ENCODE peak calls at places on chromosome 3, in ten cellular contexts. One of them, this sample, is unnamed.

GRCh38 chr3:153740109-153740508 is 381.1 kb upstream of the ARHGEF26 start:
- DNase-seq in sigmoid colon: no peak
- DNase-seq in stomach: no peak
- DNase-seq in testis: no peak
- DNase-seq in IMR-90: no peak
- DNase-seq in body of pancreas: no peak
- DNase-seq in A549: no peak
- DNase-seq in uterus: no peak
- DNase-seq in ovary: no peak
- DNase-seq in heart left ventricle: no peak
- DNase-seq in this sample: no peak

GRCh38 chr3:194203482-194204035 is 67.6 kb downstream of the HES1 start:
- DNase-seq in sigmoid colon: no peak
- DNase-seq in stomach: no peak
- DNase-seq in testis: no peak
- DNase-seq in IMR-90: no peak
- DNase-seq in body of pancreas: no peak
- DNase-seq in A549: no peak
- DNase-seq in uterus: no peak
- DNase-seq in ovary: no peak
- DNase-seq in heart left ventricle: no peak
- DNase-seq in this sample: no peak

GRCh38 chr3:127456471-127457093 is 134.0 kb downstream of the TPRA1 start:
- DNase-seq in sigmoid colon: peak; percentile 60
- DNase-seq in stomach: peak; percentile 67
- DNase-seq in testis: no peak
- DNase-seq in IMR-90: peak; percentile 63
- DNase-seq in body of pancreas: peak; percentile 20
- DNase-seq in A549: no peak
- DNase-seq in uterus: no peak
- DNase-seq in ovary: peak; percentile 31
- DNase-seq in heart left ventricle: peak; percentile 47
- DNase-seq in this sample: no peak

GRCh38 chr3:194296832-194297666 is 54.1 kb downstream of the CPN2 start:
- DNase-seq in sigmoid colon: peak; percentile 68
- DNase-seq in stomach: no peak
- DNase-seq in testis: peak; percentile 71
- DNase-seq in IMR-90: no peak
- DNase-seq in body of pancreas: peak; percentile 78
- DNase-seq in A549: no peak
- DNase-seq in uterus: no peak
- DNase-seq in ovary: peak; percentile 80
- DNase-seq in heart left ventricle: no peak
- DNase-seq in this sample: peak; percentile 32

GRCh38 chr3:72423643-72424042 is 424.6 kb downstream of the SHQ1 start:
- DNase-seq in sigmoid colon: no peak
- DNase-seq in stomach: no peak
- DNase-seq in testis: no peak
- DNase-seq in IMR-90: no peak
- DNase-seq in body of pancreas: no peak
- DNase-seq in A549: no peak
- DNase-seq in uterus: no peak
- DNase-seq in ovary: no peak
- DNase-seq in heart left ventricle: no peak
- DNase-seq in this sample: no peak

GRCh38 chr3:177110308-177111254 is 86.7 kb downstream of the TBL1XR1 start:
- DNase-seq in sigmoid colon: no peak
- DNase-seq in stomach: no peak
- DNase-seq in testis: no peak
- DNase-seq in IMR-90: no peak
- DNase-seq in body of pancreas: no peak
- DNase-seq in A549: no peak
- DNase-seq in uterus: no peak
- DNase-seq in ovary: no peak
- DNase-seq in heart left ventricle: no peak
- DNase-seq in this sample: no peak

GRCh38 chr3:141262306-141262705 is 30.7 kb downstream of the PXYLP1 start:
- DNase-seq in sigmoid colon: no peak
- DNase-seq in stomach: no peak
- DNase-seq in testis: no peak
- DNase-seq in IMR-90: peak; percentile 94
- DNase-seq in body of pancreas: no peak
- DNase-seq in A549: no peak
- DNase-seq in uterus: no peak
- DNase-seq in ovary: no peak
- DNase-seq in heart left ventricle: no peak
- DNase-seq in this sample: no peak

GRCh38 chr3:42685363-42685881 is at the start of gene KLHL40:
- DNase-seq in sigmoid colon: peak; percentile 63
- DNase-seq in stomach: no peak
- DNase-seq in testis: no peak
- DNase-seq in IMR-90: no peak
- DNase-seq in body of pancreas: no peak
- DNase-seq in A549: no peak
- DNase-seq in uterus: peak; percentile 13
- DNase-seq in ovary: peak; percentile 6
- DNase-seq in heart left ventricle: peak; percentile 37
- DNase-seq in this sample: no peak

GRCh38 chr3:39148116-39149058 is 5.0 kb downstream of the CSRNP1 start:
- DNase-seq in sigmoid colon: no peak
- DNase-seq in stomach: no peak
- DNase-seq in testis: no peak
- DNase-seq in IMR-90: peak; percentile 75
- DNase-seq in body of pancreas: peak; percentile 39
- DNase-seq in A549: no peak
- DNase-seq in uterus: no peak
- DNase-seq in ovary: no peak
- DNase-seq in heart left ventricle: no peak
- DNase-seq in this sample: peak; percentile 52

GRCh38 chr3:186802701-186803100 is 3.6 kb downstream of the RFC4 start:
- DNase-seq in sigmoid colon: no peak
- DNase-seq in stomach: no peak
- DNase-seq in testis: no peak
- DNase-seq in IMR-90: no peak
- DNase-seq in body of pancreas: no peak
- DNase-seq in A549: no peak
- DNase-seq in uterus: no peak
- DNase-seq in ovary: no peak
- DNase-seq in heart left ventricle: no peak
- DNase-seq in this sample: no peak

GRCh38 chr3:64031540-64032533 is 8.5 kb upstream of the PSMD6 start:
- DNase-seq in sigmoid colon: no peak
- DNase-seq in stomach: no peak
- DNase-seq in testis: no peak
- DNase-seq in IMR-90: no peak
- DNase-seq in body of pancreas: no peak
- DNase-seq in A549: no peak
- DNase-seq in uterus: no peak
- DNase-seq in ovary: no peak
- DNase-seq in heart left ventricle: no peak
- DNase-seq in this sample: no peak

GRCh38 chr3:156659260-156659659 is 15.1 kb upstream of the TIPARP start:
- DNase-seq in sigmoid colon: no peak
- DNase-seq in stomach: no peak
- DNase-seq in testis: no peak
- DNase-seq in IMR-90: no peak
- DNase-seq in body of pancreas: no peak
- DNase-seq in A549: no peak
- DNase-seq in uterus: no peak
- DNase-seq in ovary: no peak
- DNase-seq in heart left ventricle: no peak
- DNase-seq in this sample: no peak

GRCh38 chr3:142276780-142277179 is 51.4 kb upstream of the GK5 start:
- DNase-seq in sigmoid colon: no peak
- DNase-seq in stomach: no peak
- DNase-seq in testis: no peak
- DNase-seq in IMR-90: peak; percentile 67
- DNase-seq in body of pancreas: no peak
- DNase-seq in A549: no peak
- DNase-seq in uterus: no peak
- DNase-seq in ovary: no peak
- DNase-seq in heart left ventricle: no peak
- DNase-seq in this sample: no peak

GRCh38 chr3:11438636-11439035 is 166.4 kb downstream of the ATG7 start:
- DNase-seq in sigmoid colon: peak; percentile 83
- DNase-seq in stomach: no peak
- DNase-seq in testis: peak; percentile 66
- DNase-seq in IMR-90: peak; percentile 4
- DNase-seq in body of pancreas: no peak
- DNase-seq in A549: no peak
- DNase-seq in uterus: peak; percentile 41
- DNase-seq in ovary: peak; percentile 63
- DNase-seq in heart left ventricle: no peak
- DNase-seq in this sample: no peak

GRCh38 chr3:152197937-152198336 is 70.8 kb upstream of the MBNL1 start:
- DNase-seq in sigmoid colon: no peak
- DNase-seq in stomach: no peak
- DNase-seq in testis: no peak
- DNase-seq in IMR-90: no peak
- DNase-seq in body of pancreas: no peak
- DNase-seq in A549: no peak
- DNase-seq in uterus: no peak
- DNase-seq in ovary: no peak
- DNase-seq in heart left ventricle: no peak
- DNase-seq in this sample: no peak

GRCh38 chr3:183884437-183885296 is at the start of gene PARL:
- DNase-seq in sigmoid colon: peak; percentile 97
- DNase-seq in stomach: peak; percentile 97
- DNase-seq in testis: peak; percentile 98
- DNase-seq in IMR-90: peak; percentile 81
- DNase-seq in body of pancreas: peak; percentile 96
- DNase-seq in A549: peak; percentile 79
- DNase-seq in uterus: peak; percentile 95
- DNase-seq in ovary: peak; percentile 95
- DNase-seq in heart left ventricle: peak; percentile 97
- DNase-seq in this sample: peak; percentile 97
- TF ChIP-seq POLR2A in sigmoid colon: peak; percentile 35
- TF ChIP-seq POLR2A in stomach: no peak
- TF ChIP-seq POLR2A in testis: no peak
- TF ChIP-seq POLR2A in IMR-90: no peak
- TF ChIP-seq POLR2A in body of pancreas: peak; percentile 85
- TF ChIP-seq POLR2A in A549: peak; percentile 86
- TF ChIP-seq POLR2A in uterus: peak; percentile 46
- TF ChIP-seq POLR2A in ovary: no peak
- TF ChIP-seq POLR2A in heart left ventricle: peak; percentile 57
- TF ChIP-seq POLR2A in this sample: peak; percentile 79

GRCh38 chr3:278300-279064 is 81.9 kb downstream of the CHL1 start:
- DNase-seq in sigmoid colon: no peak
- DNase-seq in stomach: no peak
- DNase-seq in testis: no peak
- DNase-seq in IMR-90: no peak
- DNase-seq in body of pancreas: no peak
- DNase-seq in A549: no peak
- DNase-seq in uterus: no peak
- DNase-seq in ovary: no peak
- DNase-seq in heart left ventricle: no peak
- DNase-seq in this sample: peak; percentile 8

GRCh38 chr3:277873-278272 is 81.3 kb downstream of the CHL1 start:
- DNase-seq in sigmoid colon: no peak
- DNase-seq in stomach: no peak
- DNase-seq in testis: no peak
- DNase-seq in IMR-90: no peak
- DNase-seq in body of pancreas: no peak
- DNase-seq in A549: no peak
- DNase-seq in uterus: no peak
- DNase-seq in ovary: no peak
- DNase-seq in heart left ventricle: no peak
- DNase-seq in this sample: no peak

GRCh38 chr3:284316-284715 is 87.8 kb downstream of the CHL1 start:
- DNase-seq in sigmoid colon: no peak
- DNase-seq in stomach: no peak
- DNase-seq in testis: no peak
- DNase-seq in IMR-90: no peak
- DNase-seq in body of pancreas: no peak
- DNase-seq in A549: no peak
- DNase-seq in uterus: no peak
- DNase-seq in ovary: no peak
- DNase-seq in heart left ventricle: no peak
- DNase-seq in this sample: no peak

GRCh38 chr3:280691-281090 is 84.1 kb downstream of the CHL1 start:
- DNase-seq in sigmoid colon: no peak
- DNase-seq in stomach: no peak
- DNase-seq in testis: no peak
- DNase-seq in IMR-90: no peak
- DNase-seq in body of pancreas: no peak
- DNase-seq in A549: no peak
- DNase-seq in uterus: no peak
- DNase-seq in ovary: no peak
- DNase-seq in heart left ventricle: no peak
- DNase-seq in this sample: no peak

GRCh38 chr3:279325-279724 is 82.8 kb downstream of the CHL1 start:
- DNase-seq in sigmoid colon: no peak
- DNase-seq in stomach: no peak
- DNase-seq in testis: no peak
- DNase-seq in IMR-90: no peak
- DNase-seq in body of pancreas: no peak
- DNase-seq in A549: no peak
- DNase-seq in uterus: no peak
- DNase-seq in ovary: no peak
- DNase-seq in heart left ventricle: no peak
- DNase-seq in this sample: no peak
- H3K9me3 ChIP-seq in sigmoid colon: no peaks in the 10 kb centered on the region
- H3K9me3 ChIP-seq in stomach: peaks cover 3% of the 10 kb centered on the region
- H3K9me3 ChIP-seq in testis: no peaks in the 10 kb centered on the region
- H3K9me3 ChIP-seq in IMR-90: no peaks in the 10 kb centered on the region
- H3K9me3 ChIP-seq in body of pancreas: no peaks in the 10 kb centered on the region
- H3K9me3 ChIP-seq in A549: no peaks in the 10 kb centered on the region
- H3K9me3 ChIP-seq in uterus: no peaks in the 10 kb centered on the region
- H3K9me3 ChIP-seq in ovary: no peaks in the 10 kb centered on the region
- H3K9me3 ChIP-seq in heart left ventricle: no peaks in the 10 kb centered on the region
- H3K9me3 ChIP-seq in this sample: no peaks in the 10 kb centered on the region

DNA sequence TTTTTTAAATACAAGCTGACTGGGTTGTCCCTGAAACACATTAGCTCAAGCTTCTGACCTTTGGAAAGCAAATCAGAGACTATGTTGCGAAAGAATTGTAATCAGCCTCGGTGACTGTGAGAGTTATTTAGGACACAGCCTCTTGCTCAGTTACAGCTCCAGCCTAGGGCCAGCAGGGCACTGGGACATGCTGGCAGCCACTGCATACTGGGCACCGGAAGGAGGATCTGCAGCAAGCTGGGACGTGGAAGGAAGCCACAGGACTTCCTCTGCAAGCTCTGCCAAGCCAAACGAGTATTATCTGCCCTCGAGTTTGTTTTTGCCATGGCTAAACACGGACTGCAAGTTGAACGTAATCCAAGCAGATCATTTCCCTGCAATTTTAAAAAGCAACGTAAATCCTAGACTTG is 24.4 kb upstream of the COPG1 start:
- DNase-seq in sigmoid colon: peak; percentile 91
- DNase-seq in stomach: peak; percentile 81
- DNase-seq in testis: peak; percentile 91
- DNase-seq in IMR-90: peak; percentile 69
- DNase-seq in body of pancreas: peak; percentile 94
- DNase-seq in A549: peak; percentile 80
- DNase-seq in uterus: peak; percentile 58
- DNase-seq in ovary: peak; percentile 73
- DNase-seq in heart left ventricle: peak; percentile 95
- DNase-seq in this sample: peak; percentile 83
- TF ChIP-seq POLR2A in sigmoid colon: no peak
- TF ChIP-seq POLR2A in stomach: no peak
- TF ChIP-seq POLR2A in testis: no peak
- TF ChIP-seq POLR2A in IMR-90: no peak
- TF ChIP-seq POLR2A in body of pancreas: peak; percentile 63
- TF ChIP-seq POLR2A in A549: peak; percentile 43
- TF ChIP-seq POLR2A in uterus: no peak
- TF ChIP-seq POLR2A in ovary: no peak
- TF ChIP-seq POLR2A in heart left ventricle: no peak
- TF ChIP-seq POLR2A in this sample: peak; percentile 51

GRCh38 chr3:164186095-164186494 is 892.2 kb downstream of the SI start:
- DNase-seq in sigmoid colon: no peak
- DNase-seq in stomach: no peak
- DNase-seq in testis: no peak
- DNase-seq in IMR-90: no peak
- DNase-seq in body of pancreas: no peak
- DNase-seq in A549: no peak
- DNase-seq in uterus: no peak
- DNase-seq in ovary: no peak
- DNase-seq in heart left ventricle: no peak
- DNase-seq in this sample: no peak
- H3K9me3 ChIP-seq in sigmoid colon: no peaks in the 10 kb centered on the region
- H3K9me3 ChIP-seq in stomach: peaks cover 4% of the 10 kb centered on the region
- H3K9me3 ChIP-seq in testis: no peaks in the 10 kb centered on the region
- H3K9me3 ChIP-seq in IMR-90: peaks cover 7% of the 10 kb centered on the region
- H3K9me3 ChIP-seq in body of pancreas: no peaks in the 10 kb centered on the region
- H3K9me3 ChIP-seq in A549: no peaks in the 10 kb centered on the region
- H3K9me3 ChIP-seq in uterus: no peaks in the 10 kb centered on the region
- H3K9me3 ChIP-seq in ovary: no peaks in the 10 kb centered on the region
- H3K9me3 ChIP-seq in heart left ventricle: no peaks in the 10 kb centered on the region
- H3K9me3 ChIP-seq in this sample: no peaks in the 10 kb centered on the region

This sample was measured in transverse colon.